ENCODE peak calls at places on chromosomes 13 and 19, in six cellular contexts. One of them, this sample, is unnamed.

GRCh38 chr13:72745260-72745659 is 17.5 kb downstream of the BORA start:
- DNase-seq in cardiac fibroblast: no peak
- DNase-seq in Caco-2: no peak
- DNase-seq in OCI-LY7: no peak
- DNase-seq in PC-3: no peak
- DNase-seq in endothelial cell of umbilical vein: no peak
- DNase-seq in this sample: peak; percentile 6

GRCh38 chr13:74210693-74211393 is 76.6 kb upstream of the KLF12 start:
- DNase-seq in cardiac fibroblast: peak; percentile 100
- DNase-seq in Caco-2: no peak
- DNase-seq in OCI-LY7: no peak
- DNase-seq in PC-3: peak; percentile 61
- DNase-seq in endothelial cell of umbilical vein: peak; percentile 43
- DNase-seq in this sample: peak; percentile 94

GRCh38 chr13:53250272-53250875 is 221.8 kb downstream of the OLFM4 start:
- DNase-seq in cardiac fibroblast: peak; percentile 84
- DNase-seq in Caco-2: no peak
- DNase-seq in OCI-LY7: peak; percentile 79
- DNase-seq in PC-3: peak; percentile 79
- DNase-seq in endothelial cell of umbilical vein: peak; percentile 63
- DNase-seq in this sample: peak; percentile 72

GRCh38 chr19:37077929-37078716 is at the start of gene ZNF420:
- DNase-seq in cardiac fibroblast: peak; percentile 96
- DNase-seq in Caco-2: peak; percentile 93
- DNase-seq in OCI-LY7: peak; percentile 98
- DNase-seq in PC-3: peak; percentile 84
- DNase-seq in endothelial cell of umbilical vein: peak; percentile 94
- DNase-seq in this sample: peak; percentile 96

GRCh38 chr19:17184381-17184841 is 30.7 kb upstream of the USE1 start:
- DNase-seq in cardiac fibroblast: no peak
- DNase-seq in Caco-2: no peak
- DNase-seq in OCI-LY7: peak; percentile 61
- DNase-seq in PC-3: no peak
- DNase-seq in endothelial cell of umbilical vein: no peak
- DNase-seq in this sample: no peak

GRCh38 chr19:15488489-15489226 is 9.4 kb upstream of the PGLYRP2 start:
- DNase-seq in cardiac fibroblast: no peak
- DNase-seq in Caco-2: no peak
- DNase-seq in OCI-LY7: no peak
- DNase-seq in PC-3: no peak
- DNase-seq in endothelial cell of umbilical vein: no peak
- DNase-seq in this sample: no peak

GRCh38 chr19:10211691-10212090 is 16.9 kb upstream of the DNMT1 start:
- DNase-seq in cardiac fibroblast: no peak
- DNase-seq in Caco-2: no peak
- DNase-seq in OCI-LY7: no peak
- DNase-seq in PC-3: no peak
- DNase-seq in endothelial cell of umbilical vein: no peak
- DNase-seq in this sample: no peak

GRCh38 chr13:110801044-110801443 is 87.5 kb downstream of the ING1 start:
- DNase-seq in cardiac fibroblast: no peak
- DNase-seq in Caco-2: no peak
- DNase-seq in OCI-LY7: no peak
- DNase-seq in PC-3: no peak
- DNase-seq in endothelial cell of umbilical vein: no peak
- DNase-seq in this sample: no peak

GRCh38 chr19:14300281-14300680 is 81.0 kb upstream of the ADGRE5 start:
- DNase-seq in cardiac fibroblast: no peak
- DNase-seq in Caco-2: peak; percentile 41
- DNase-seq in OCI-LY7: peak; percentile 29
- DNase-seq in PC-3: no peak
- DNase-seq in endothelial cell of umbilical vein: no peak
- DNase-seq in this sample: no peak

GRCh38 chr19:11164879-11165406 is 9.4 kb upstream of the SPC24 start:
- DNase-seq in cardiac fibroblast: peak; percentile 95
- DNase-seq in Caco-2: no peak
- DNase-seq in OCI-LY7: no peak
- DNase-seq in PC-3: no peak
- DNase-seq in endothelial cell of umbilical vein: peak; percentile 51
- DNase-seq in this sample: peak; percentile 96

GRCh38 chr19:22945560-22945959 is 57.4 kb downstream of the ZNF728 start:
- DNase-seq in cardiac fibroblast: peak; percentile 34
- DNase-seq in Caco-2: no peak
- DNase-seq in OCI-LY7: peak; percentile 69
- DNase-seq in PC-3: no peak
- DNase-seq in endothelial cell of umbilical vein: no peak
- DNase-seq in this sample: peak; percentile 16

GRCh38 chr13:36850790-36851438 is 31.9 kb downstream of the RFXAP start:
- DNase-seq in cardiac fibroblast: peak; percentile 15
- DNase-seq in Caco-2: no peak
- DNase-seq in OCI-LY7: peak; percentile 29
- DNase-seq in PC-3: no peak
- DNase-seq in endothelial cell of umbilical vein: peak; percentile 37
- DNase-seq in this sample: no peak

GRCh38 chr13:40076765-40077362 is 421.4 kb downstream of the COG6 start:
- DNase-seq in cardiac fibroblast: no peak
- DNase-seq in Caco-2: no peak
- DNase-seq in OCI-LY7: no peak
- DNase-seq in PC-3: peak; percentile 16
- DNase-seq in endothelial cell of umbilical vein: no peak
- DNase-seq in this sample: no peak

GRCh38 chr19:28504139-28504538 is 708.8 kb downstream of the UQCRFS1 start:
- DNase-seq in cardiac fibroblast: peak; percentile 6
- DNase-seq in Caco-2: no peak
- DNase-seq in OCI-LY7: no peak
- DNase-seq in PC-3: no peak
- DNase-seq in endothelial cell of umbilical vein: no peak
- DNase-seq in this sample: peak; percentile 1

GRCh38 chr13:25352806-25353205 is 19.0 kb upstream of the ATP8A2 start:
- DNase-seq in cardiac fibroblast: no peak
- DNase-seq in Caco-2: no peak
- DNase-seq in OCI-LY7: no peak
- DNase-seq in PC-3: no peak
- DNase-seq in endothelial cell of umbilical vein: no peak
- DNase-seq in this sample: no peak

GRCh38 chr19:29418106-29418684 is 107.6 kb upstream of the VSTM2B start:
- DNase-seq in cardiac fibroblast: no peak
- DNase-seq in Caco-2: no peak
- DNase-seq in OCI-LY7: no peak
- DNase-seq in PC-3: no peak
- DNase-seq in endothelial cell of umbilical vein: no peak
- DNase-seq in this sample: no peak

GRCh38 chr19:18710986-18711751 is 27.7 kb downstream of the CRTC1 start:
- DNase-seq in cardiac fibroblast: no peak
- DNase-seq in Caco-2: no peak
- DNase-seq in OCI-LY7: no peak
- DNase-seq in PC-3: no peak
- DNase-seq in endothelial cell of umbilical vein: no peak
- DNase-seq in this sample: no peak

GRCh38 chr19:17504030-17504429 is 7.4 kb upstream of the PGLS start:
- DNase-seq in cardiac fibroblast: no peak
- DNase-seq in Caco-2: no peak
- DNase-seq in OCI-LY7: peak; percentile 33
- DNase-seq in PC-3: no peak
- DNase-seq in endothelial cell of umbilical vein: no peak
- DNase-seq in this sample: no peak

GRCh38 chr13:113781571-113781970 is 22.5 kb downstream of the TMEM255B start:
- DNase-seq in cardiac fibroblast: no peak
- DNase-seq in Caco-2: no peak
- DNase-seq in OCI-LY7: no peak
- DNase-seq in PC-3: peak; percentile 4
- DNase-seq in endothelial cell of umbilical vein: no peak
- DNase-seq in this sample: no peak

GRCh38 chr13:110438211-110438610 is 123.3 kb downstream of the RAB20 start:
- DNase-seq in cardiac fibroblast: no peak
- DNase-seq in Caco-2: no peak
- DNase-seq in OCI-LY7: no peak
- DNase-seq in PC-3: no peak
- DNase-seq in endothelial cell of umbilical vein: no peak
- DNase-seq in this sample: no peak

GRCh38 chr13:111940892-111941291 is 126.1 kb upstream of the SOX1 start:
- DNase-seq in cardiac fibroblast: no peak
- DNase-seq in Caco-2: no peak
- DNase-seq in OCI-LY7: no peak
- DNase-seq in PC-3: no peak
- DNase-seq in endothelial cell of umbilical vein: no peak
- DNase-seq in this sample: no peak

GRCh38 chr19:56321981-56322558 is 7.4 kb upstream of the ZSCAN5A start:
- DNase-seq in cardiac fibroblast: no peak
- DNase-seq in Caco-2: no peak
- DNase-seq in OCI-LY7: peak; percentile 18
- DNase-seq in PC-3: no peak
- DNase-seq in endothelial cell of umbilical vein: no peak
- DNase-seq in this sample: no peak

DNA sequence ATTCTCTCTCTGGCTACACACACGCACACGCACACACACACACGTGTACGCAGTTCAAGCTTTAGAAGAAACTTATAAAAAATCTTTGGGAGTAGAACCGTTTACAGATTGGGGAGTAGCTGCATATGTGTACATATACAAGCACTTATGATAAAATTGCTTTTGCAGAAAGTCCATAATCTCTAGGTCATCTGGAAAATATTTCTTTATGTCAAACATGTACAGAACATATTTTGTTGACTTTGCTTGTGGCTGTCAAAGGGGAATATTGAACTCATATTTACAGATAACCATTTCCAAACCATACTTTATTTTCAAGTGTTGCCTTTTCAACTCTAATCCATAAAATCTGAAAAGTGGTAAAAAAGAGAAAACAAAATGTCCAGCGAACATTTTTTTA is 99.8 kb downstream of the GPC6 start:
- DNase-seq in cardiac fibroblast: no peak
- DNase-seq in Caco-2: no peak
- DNase-seq in OCI-LY7: no peak
- DNase-seq in PC-3: no peak
- DNase-seq in endothelial cell of umbilical vein: no peak
- DNase-seq in this sample: no peak
- H3K4me3 ChIP-seq in cardiac fibroblast: no peak overlapping the region
- H3K4me3 ChIP-seq in Caco-2: no peak overlapping the region
- H3K4me3 ChIP-seq in OCI-LY7: no peak overlapping the region
- H3K4me3 ChIP-seq in PC-3: no peak overlapping the region
- H3K4me3 ChIP-seq in endothelial cell of umbilical vein: no peak overlapping the region
- H3K4me3 ChIP-seq in this sample: no peak overlapping the region

GRCh38 chr13:67466569-67466968 is 236.4 kb upstream of the PCDH9 start:
- DNase-seq in cardiac fibroblast: no peak
- DNase-seq in Caco-2: no peak
- DNase-seq in OCI-LY7: no peak
- DNase-seq in PC-3: no peak
- DNase-seq in endothelial cell of umbilical vein: no peak
- DNase-seq in this sample: no peak

GRCh38 chr13:67462098-67462497 is 232.0 kb upstream of the PCDH9 start:
- DNase-seq in cardiac fibroblast: no peak
- DNase-seq in Caco-2: no peak
- DNase-seq in OCI-LY7: no peak
- DNase-seq in PC-3: no peak
- DNase-seq in endothelial cell of umbilical vein: no peak
- DNase-seq in this sample: no peak

GRCh38 chr13:67469623-67470022 is 239.5 kb upstream of the PCDH9 start:
- DNase-seq in cardiac fibroblast: no peak
- DNase-seq in Caco-2: no peak
- DNase-seq in OCI-LY7: no peak
- DNase-seq in PC-3: no peak
- DNase-seq in endothelial cell of umbilical vein: no peak
- DNase-seq in this sample: no peak

GRCh38 chr13:67464154-67464553 is 234.0 kb upstream of the PCDH9 start:
- DNase-seq in cardiac fibroblast: no peak
- DNase-seq in Caco-2: no peak
- DNase-seq in OCI-LY7: no peak
- DNase-seq in PC-3: no peak
- DNase-seq in endothelial cell of umbilical vein: no peak
- DNase-seq in this sample: no peak
- TF ChIP-seq CTCF in cardiac fibroblast: no peak
- TF ChIP-seq CTCF in Caco-2: no peak
- TF ChIP-seq CTCF in OCI-LY7: no peak
- TF ChIP-seq CTCF in PC-3: no peak
- TF ChIP-seq CTCF in endothelial cell of umbilical vein: no peak
- TF ChIP-seq CTCF in this sample: no peak

GRCh38 chr19:34135033-34135370 is 37.3 kb upstream of the LSM14A start:
- DNase-seq in cardiac fibroblast: no peak
- DNase-seq in Caco-2: no peak
- DNase-seq in OCI-LY7: no peak
- DNase-seq in PC-3: no peak
- DNase-seq in endothelial cell of umbilical vein: no peak
- DNase-seq in this sample: no peak

GRCh38 chr19:34131100-34131499 is 41.2 kb upstream of the LSM14A start:
- DNase-seq in cardiac fibroblast: peak; percentile 19
- DNase-seq in Caco-2: no peak
- DNase-seq in OCI-LY7: no peak
- DNase-seq in PC-3: no peak
- DNase-seq in endothelial cell of umbilical vein: no peak
- DNase-seq in this sample: no peak

GRCh38 chr19:34136127-34136526 is 36.2 kb upstream of the LSM14A start:
- DNase-seq in cardiac fibroblast: no peak
- DNase-seq in Caco-2: no peak
- DNase-seq in OCI-LY7: no peak
- DNase-seq in PC-3: no peak
- DNase-seq in endothelial cell of umbilical vein: no peak
- DNase-seq in this sample: no peak

GRCh38 chr19:34134190-34135032 is 37.9 kb upstream of the LSM14A start:
- DNase-seq in cardiac fibroblast: peak; percentile 68
- DNase-seq in Caco-2: peak; percentile 89
- DNase-seq in OCI-LY7: peak; percentile 93
- DNase-seq in PC-3: peak; percentile 80
- DNase-seq in endothelial cell of umbilical vein: peak; percentile 81
- DNase-seq in this sample: peak; percentile 62

GRCh38 chr19:34135401-34135800 is 36.9 kb upstream of the LSM14A start:
- DNase-seq in cardiac fibroblast: no peak
- DNase-seq in Caco-2: no peak
- DNase-seq in OCI-LY7: no peak
- DNase-seq in PC-3: no peak
- DNase-seq in endothelial cell of umbilical vein: no peak
- DNase-seq in this sample: no peak
- H3K4me3 ChIP-seq in cardiac fibroblast: no peak overlapping the region
- H3K4me3 ChIP-seq in Caco-2: no peak overlapping the region
- H3K4me3 ChIP-seq in OCI-LY7: peak overlapping the region; percentile 86
- H3K4me3 ChIP-seq in PC-3: no peak overlapping the region
- H3K4me3 ChIP-seq in endothelial cell of umbilical vein: no peak overlapping the region
- H3K4me3 ChIP-seq in this sample: no peak overlapping the region

GRCh38 chr13:38417241-38417640 is 67.6 kb downstream of the UFM1 start:
- DNase-seq in cardiac fibroblast: peak; percentile 11
- DNase-seq in Caco-2: no peak
- DNase-seq in OCI-LY7: no peak
- DNase-seq in PC-3: peak; percentile 52
- DNase-seq in endothelial cell of umbilical vein: no peak
- DNase-seq in this sample: no peak

GRCh38 chr13:38419312-38419873 is 69.7 kb downstream of the UFM1 start:
- DNase-seq in cardiac fibroblast: no peak
- DNase-seq in Caco-2: no peak
- DNase-seq in OCI-LY7: no peak
- DNase-seq in PC-3: no peak
- DNase-seq in endothelial cell of umbilical vein: no peak
- DNase-seq in this sample: no peak

GRCh38 chr13:38415233-38415632 is 65.6 kb downstream of the UFM1 start:
- DNase-seq in cardiac fibroblast: peak; percentile 8
- DNase-seq in Caco-2: no peak
- DNase-seq in OCI-LY7: peak; percentile 21
- DNase-seq in PC-3: no peak
- DNase-seq in endothelial cell of umbilical vein: no peak
- DNase-seq in this sample: no peak

GRCh38 chr13:38418286-38418685 is 68.6 kb downstream of the UFM1 start:
- DNase-seq in cardiac fibroblast: peak; percentile 34
- DNase-seq in Caco-2: no peak
- DNase-seq in OCI-LY7: no peak
- DNase-seq in PC-3: no peak
- DNase-seq in endothelial cell of umbilical vein: no peak
- DNase-seq in this sample: no peak

GRCh38 chr13:38417727-38418126 is 68.1 kb downstream of the UFM1 start:
- DNase-seq in cardiac fibroblast: peak; percentile 37
- DNase-seq in Caco-2: peak; percentile 55
- DNase-seq in OCI-LY7: peak; percentile 20
- DNase-seq in PC-3: peak; percentile 73
- DNase-seq in endothelial cell of umbilical vein: no peak
- DNase-seq in this sample: no peak
- TF ChIP-seq CTCF in cardiac fibroblast: peak; percentile 38
- TF ChIP-seq CTCF in Caco-2: peak; percentile 69
- TF ChIP-seq CTCF in OCI-LY7: peak; percentile 52
- TF ChIP-seq CTCF in PC-3: peak; percentile 73
- TF ChIP-seq CTCF in endothelial cell of umbilical vein: no peak
- TF ChIP-seq CTCF in this sample: peak; percentile 25

This sample was measured in astrocyte of the spinal cord.